ENCODE peak calls at places on chromosomes 3 and 15, in six cellular contexts. J is germinal center; M is GM19239; H is mammary epithelial cell; P is activated CD4-positive, CD25-positive, alpha-beta regulatory T cell treated with anti-CD3 and anti-CD28 coated beads, Interleukin-2, amount 50 U/mL, for 72 hours; B is AG08395. F is an unnamed sample.

GRCh38 chr15:67839358-67839928 is 402 bp downstream of the RNU6-1 start:
- DNase-seq in J (no peak), M (no peak), H (peak; percentile 66), P (no peak), B (peak; percentile 35), F (peak; percentile 51)

GRCh38 chr3:186192823-186193222 is 83.9 kb upstream of the ETV5 start:
- DNase-seq in J (no peak), M (no peak), H (no peak), P (no peak), B (no peak), F (no peak)

GRCh38 chr3:72134989-72135451 is 350.1 kb upstream of the PROK2 start:
- DNase-seq in J (peak; percentile 66), M (no peak), H (no peak), P (no peak), B (no peak), F (no peak)

GRCh38 chr15:31401282-31401681 is 74.6 kb downstream of the KLF13 start:
- DNase-seq in J (no peak), M (no peak), H (no peak), P (no peak), B (no peak), F (no peak)

GRCh38 chr3:126485956-126486884 is 10.5 kb upstream of the ZXDC start:
- DNase-seq in J (no peak), M (no peak), H (no peak), P (no peak), B (no peak), F (no peak)

GRCh38 chr15:76802411-76802810 is 102.7 kb downstream of the SCAPER start:
- DNase-seq in J (no peak), M (no peak), H (no peak), P (no peak), B (no peak), F (no peak)

GRCh38 chr3:195045481-195045880 is 225.5 kb downstream of the XXYLT1 start:
- DNase-seq in J (no peak), M (no peak), H (no peak), P (peak; percentile 8), B (no peak), F (no peak)

GRCh38 chr15:99006904-99007495 is 592 bp downstream of the PGPEP1L start:
- DNase-seq in J (no peak), M (no peak), H (no peak), P (no peak), B (no peak), F (no peak)

GRCh38 chr3:194089357-194090177 is 46.4 kb upstream of the HES1 start:
- DNase-seq in J (no peak), M (no peak), H (peak; percentile 100), P (no peak), B (peak; percentile 98), F (peak; percentile 99)

GRCh38 chr15:42093966-42094365 is 396 bp downstream of the PLA2G4D start:
- DNase-seq in J (no peak), M (no peak), H (no peak), P (no peak), B (no peak), F (no peak)

GRCh38 chr15:39594764-39595620 is 14.1 kb downstream of the THBS1 start:
- DNase-seq in J (no peak), M (no peak), H (no peak), P (no peak), B (no peak), F (peak; percentile 51)

GRCh38 chr3:71064288-71064975 is 519.1 kb downstream of the FOXP1 start:
- DNase-seq in J (peak; percentile 29), M (peak; percentile 40), H (peak; percentile 65), P (peak; percentile 73), B (peak; percentile 56), F (peak; percentile 57)

GRCh38 chr15:40893019-40893723 is 1.1 kb upstream of the VPS18 start:
- DNase-seq in J (no peak), M (no peak), H (peak; percentile 75), P (no peak), B (no peak), F (no peak)

GRCh38 chr3:50436063-50436674 is 67.3 kb downstream of the CACNA2D2 start:
- DNase-seq in J (peak; percentile 82), M (peak; percentile 85), H (peak; percentile 33), P (peak; percentile 82), B (peak; percentile 79), F (peak; percentile 77)

GRCh38 chr15:101464246-101464998 is 25.1 kb downstream of the PCSK6 start:
- DNase-seq in J (no peak), M (no peak), H (no peak), P (no peak), B (no peak), F (no peak)

GRCh38 chr15:101198820-101199219 is 53.0 kb downstream of the CHSY1 start:
- DNase-seq in J (no peak), M (no peak), H (no peak), P (no peak), B (no peak), F (no peak)

GRCh38 chr15:65095011-65095746 is 18.6 kb downstream of the KBTBD13 start:
- DNase-seq in J (no peak), M (no peak), H (no peak), P (no peak), B (no peak), F (no peak)

GRCh38 chr3:79039192-79039591 is 728.6 kb downstream of the ROBO1 start:
- DNase-seq in J (no peak), M (no peak), H (no peak), P (no peak), B (no peak), F (peak; percentile 19)

GRCh38 chr15:85972805-85973540 is 106.7 kb upstream of the AGBL1 start:
- DNase-seq in J (no peak), M (no peak), H (no peak), P (no peak), B (no peak), F (no peak)

GRCh38 chr3:23875326-23875725 is 41.5 kb downstream of the NKIRAS1 start:
- DNase-seq in J (no peak), M (no peak), H (no peak), P (no peak), B (no peak), F (no peak)

GRCh38 chr3:154427685-154428291 is 2.2 kb downstream of the GPR149 start:
- DNase-seq in J (no peak), M (no peak), H (no peak), P (no peak), B (no peak), F (no peak)

GRCh38 chr15:29945943-29946591 is 123.8 kb upstream of the TJP1 start:
- DNase-seq in J (no peak), M (no peak), H (peak; percentile 97), P (no peak), B (peak; percentile 62), F (no peak)

GRCh38 chr3:38579551-38580449 is 69.7 kb downstream of the SCN5A start:
- DNase-seq in J (no peak), M (peak; percentile 16), H (no peak), P (no peak), B (no peak), F (no peak)

GRCh38 chr3:29889230-29889629 is 608.4 kb downstream of the RBMS3 start:
- DNase-seq in J (no peak), M (no peak), H (peak; percentile 15), P (no peak), B (peak; percentile 23), F (no peak)

GRCh38 chr3:9213019-9213646 is 36.3 kb downstream of the SRGAP3 start:
- DNase-seq in J (no peak), M (no peak), H (no peak), P (no peak), B (no peak), F (peak; percentile 47)

GRCh38 chr3:126570103-126570541 is 11.4 kb upstream of the C3orf22 start:
- DNase-seq in J (no peak), M (no peak), H (no peak), P (no peak), B (no peak), F (no peak)

GRCh38 chr3:187623285-187623814 is 46.8 kb downstream of the SST start:
- DNase-seq in J (no peak), M (no peak), H (no peak), P (no peak), B (peak; percentile 36), F (no peak)

GRCh38 chr15:74977599-74977998 is 17.8 kb upstream of the SCAMP5 start:
- DNase-seq in J (no peak), M (no peak), H (no peak), P (no peak), B (no peak), F (no peak)

GRCh38 chr15:70265466-70265978 is 167.8 kb upstream of the TLE3 start:
- DNase-seq in J (no peak), M (no peak), H (no peak), P (no peak), B (no peak), F (no peak)

GRCh38 chr3:174937488-174937887 is 78.4 kb downstream of the NAALADL2 start:
- DNase-seq in J (no peak), M (no peak), H (no peak), P (no peak), B (peak; percentile 38), F (peak; percentile 85)

GRCh38 chr3:116444819-116445290 is 432 bp downstream of the LSAMP start:
- DNase-seq in J (no peak), M (no peak), H (no peak), P (no peak), B (peak; percentile 5), F (no peak)

GRCh38 chr15:100114100-100114499 is 227.7 kb downstream of the ADAMTS17 start:
- DNase-seq in J (no peak), M (no peak), H (peak; percentile 44), P (no peak), B (peak; percentile 84), F (no peak)

GRCh38 chr3:31840252-31840651 is 140.8 kb downstream of the OSBPL10 start:
- DNase-seq in J (no peak), M (no peak), H (peak; percentile 47), P (no peak), B (no peak), F (no peak)

F was measured in PC-3.